ENCODE peak calls at places on chromosomes 12 and 14, in four cellular contexts. J, X, N and D are unnamed samples.

GRCh38 chr12:5971194-5971850 is 26.3 kb upstream of the ANO2 start:
- DNase-seq in N (no peak), J (no peak), X (no peak), D (no peak)

GRCh38 chr12:129531004-129531403 is 372.8 kb downstream of the TMEM132D start:
- DNase-seq in J (no peak), X (no peak), N (no peak), D (no peak)

GRCh38 chr14:99131632-99132271 is 140.2 kb downstream of the BCL11B start:
- DNase-seq in J (no peak), N (no peak), X (no peak), D (no peak)

GRCh38 chr12:50224026-50224692 is 57.0 kb upstream of the CERS5 start:
- DNase-seq in J (peak; percentile 61), X (no peak), N (no peak), D (peak; percentile 87)

GRCh38 chr12:65695077-65695865 is 129.0 kb upstream of the HMGA2 start:
- DNase-seq in J (peak; percentile 99), X (no peak), N (no peak), D (peak; percentile 94)

GRCh38 chr12:114339626-114340025 is 66.3 kb downstream of the TBX5 start:
- DNase-seq in X (no peak), J (peak; percentile 90), N (no peak), D (no peak)

GRCh38 chr12:65643171-65643570 is 181.1 kb upstream of the HMGA2 start:
- DNase-seq in J (no peak), X (no peak), N (no peak), D (no peak)

GRCh38 chr12:131919366-131920156 is 9.5 kb upstream of the PUS1 start:
- DNase-seq in J (no peak), X (no peak), N (no peak), D (no peak)

GRCh38 chr12:45973526-45973925 is 16.8 kb downstream of the SCAF11 start:
- DNase-seq in X (no peak), N (no peak), J (peak; percentile 22), D (peak; percentile 80)

GRCh38 chr12:53492188-53492587 is 7.1 kb downstream of the MAP3K12 start:
- DNase-seq in X (no peak), N (no peak), J (no peak), D (no peak)

GRCh38 chr12:46452061-46452615 is 79.6 kb upstream of the SLC38A2 start:
- DNase-seq in J (peak; percentile 62), N (no peak), X (no peak), D (peak; percentile 62)

GRCh38 chr14:58401587-58401986 is 5.9 kb downstream of the TOMM20L start:
- DNase-seq in N (no peak), J (no peak), X (no peak), D (no peak)

GRCh38 chr14:96424104-96424989 is 32.4 kb downstream of the AK7 start:
- DNase-seq in X (peak; percentile 38), J (peak; percentile 74), N (peak; percentile 45), D (peak; percentile 82)

GRCh38 chr12:95593266-95593871 is 42.1 kb upstream of the USP44 start:
- DNase-seq in N (no peak), X (no peak), J (no peak), D (no peak)

GRCh38 chr14:89992273-89992672 is 36.5 kb downstream of the TDP1 start:
- DNase-seq in J (no peak), X (no peak), N (no peak), D (no peak)

GRCh38 chr14:100900837-100901390 is 2.6 kb downstream of the RTL1 start:
- DNase-seq in N (no peak), J (no peak), X (peak; percentile 70), D (peak; percentile 8)

GRCh38 chr14:32224731-32225377 is 21.8 kb upstream of the RNU6-8 start:
- DNase-seq in X (peak; percentile 23), N (no peak), J (peak; percentile 54), D (peak; percentile 6)

GRCh38 chr12:125861299-125862281 is 796.4 kb downstream of the AACS start:
- DNase-seq in X (peak; percentile 30), N (no peak), J (no peak), D (no peak)

GRCh38 chr12:52713960-52714886 is 10.9 kb upstream of the KRT77 start:
- DNase-seq in N (no peak), X (peak; percentile 38), J (no peak), D (no peak)

GRCh38 chr12:65494537-65494936 is 216.1 kb downstream of the MSRB3 start:
- DNase-seq in J (no peak), N (no peak), X (no peak), D (no peak)

GRCh38 chr14:103928011-103928890 is at the start of gene TDRD9:
- DNase-seq in X (no peak), J (no peak), N (no peak), D (no peak)

GRCh38 chr12:71183018-71183417 is 25.2 kb upstream of the TSPAN8 start:
- DNase-seq in J (no peak), X (no peak), N (no peak), D (peak; percentile 37)

GRCh38 chr12:15650399-15651128 is 138.6 kb downstream of the EPS8 start:
- DNase-seq in X (no peak), J (no peak), N (no peak), D (peak; percentile 11)

GRCh38 chr12:101671157-101671791 is 26.2 kb upstream of the CHPT1 start:
- DNase-seq in N (peak; percentile 36), J (no peak), X (no peak), D (no peak)

GRCh38 chr12:101666017-101666728 is 31.3 kb upstream of the CHPT1 start:
- DNase-seq in J (no peak), X (no peak), N (no peak), D (no peak)

GRCh38 chr12:101667591-101667990 is 29.8 kb upstream of the CHPT1 start:
- DNase-seq in X (no peak), J (no peak), N (no peak), D (no peak)

GRCh38 chr12:101671839-101672238 is 25.6 kb upstream of the CHPT1 start:
- DNase-seq in X (no peak), N (no peak), J (no peak), D (no peak)

GRCh38 chr12:101670007-101670671 is 27.3 kb upstream of the CHPT1 start:
- DNase-seq in X (peak; percentile 39), N (no peak), J (peak; percentile 58), D (peak; percentile 47)
- TF ChIP-seq FOS in X (no peak), N (no peak), J (no peak), D (no peak)

GRCh38 chr14:50560929-50561280 is 960 bp downstream of the ATL1 start:
- DNase-seq in N (no peak), J (peak; percentile 71), X (no peak), D (peak; percentile 26)
- TF ChIP-seq POLR2A in N (no peak), J (peak; percentile 13), X (no peak), D (no peak)

GRCh38 chr12:48419409-48419935 is 52.9 kb upstream of the ANP32D start:
- DNase-seq in J (no peak), X (no peak), N (no peak), D (no peak)
- H3K9ac ChIP-seq in J (no peak overlapping the region), X (no peak overlapping the region), N (no peak overlapping the region), D (no peak overlapping the region)

GRCh38 chr14:64417042-64417770 is 29.1 kb downstream of the MTHFD1 start:
- DNase-seq in J (peak; percentile 57), N (no peak), X (no peak), D (no peak)
- TF ChIP-seq FOS in J (no peak), N (no peak), X (no peak), D (no peak)

GRCh38 chr14:20461230-20462141 is at the start of gene PIP4P1:
- DNase-seq in X (peak; percentile 80), J (peak; percentile 100), N (peak; percentile 100), D (peak; percentile 100)

GRCh38 chr14:20455355-20456300 is 602 bp downstream of the APEX1 start:
- DNase-seq in J (peak; percentile 89), X (peak; percentile 58), N (no peak), D (no peak)

GRCh38 chr14:20456971-20457370 is 1.9 kb downstream of the APEX1 start:
- DNase-seq in X (no peak), N (no peak), J (no peak), D (no peak)

GRCh38 chr14:20460458-20461229 is 590 bp downstream of the PIP4P1 start:
- DNase-seq in N (peak; percentile 27), X (peak; percentile 70), J (no peak), D (peak; percentile 11)

GRCh38 chr14:20458031-20458789 is 3.0 kb downstream of the PIP4P1 start:
- DNase-seq in J (no peak), X (no peak), N (no peak), D (no peak)
- TF ChIP-seq POLR2A in J (peak; percentile 32), X (no peak), N (peak; percentile 48), D (no peak)

GRCh38 chr12:62712561-62712960 is 222.4 kb downstream of the PPM1H start:
- DNase-seq in X (no peak), J (no peak), N (no peak), D (no peak)
- H3K9ac ChIP-seq in X (no peak overlapping the region), J (no peak overlapping the region), N (no peak overlapping the region), D (no peak overlapping the region)

DNA sequence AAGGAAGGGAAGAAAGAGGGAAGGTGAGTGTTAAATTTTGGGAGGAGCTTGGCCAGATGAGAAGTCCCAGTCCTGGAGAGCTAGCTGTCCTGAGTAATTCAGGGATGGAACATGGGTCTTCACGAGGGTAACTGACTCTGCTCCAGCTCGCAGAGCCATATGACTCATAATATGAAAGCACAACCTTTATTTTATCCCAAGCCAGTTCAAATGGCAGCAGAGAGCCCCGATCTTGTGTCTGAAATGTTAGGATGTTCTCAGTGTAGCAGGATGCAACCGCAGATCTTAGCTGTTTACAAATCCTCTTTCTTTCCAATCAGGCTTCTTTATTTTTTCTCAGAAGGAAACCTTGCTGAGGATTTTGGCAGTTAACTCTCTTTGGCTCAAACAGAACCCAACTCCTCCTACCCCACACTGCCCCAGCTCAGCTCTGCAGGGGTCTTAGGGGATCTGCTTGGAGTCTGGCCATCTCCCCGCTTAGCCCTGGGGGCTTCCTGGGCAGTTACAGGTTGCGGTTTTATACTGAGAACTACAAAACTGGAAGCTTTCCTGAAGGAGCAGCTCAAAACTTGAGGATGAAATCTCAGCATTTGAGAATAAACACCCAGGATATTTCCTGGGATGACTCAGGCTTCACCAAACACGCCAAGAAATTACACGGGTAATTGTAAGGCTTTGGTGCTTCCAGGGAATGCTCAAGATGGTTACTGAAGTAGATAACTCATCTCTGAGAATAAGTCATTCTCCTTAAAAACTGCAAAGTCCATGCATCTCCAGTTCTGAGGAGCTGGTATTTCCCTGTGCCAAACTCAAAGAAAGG is 92.5 kb downstream of the VCPKMT start:
- DNase-seq in J (peak; percentile 89), N (no peak), X (no peak), D (no peak)
- TF ChIP-seq FOS in J (peak; percentile 59), N (no peak), X (no peak), D (no peak)

GRCh38 chr14:24080888-24081738 is 9.8 kb downstream of the CPNE6 start:
- DNase-seq in X (peak; percentile 83), N (no peak), J (no peak), D (peak; percentile 7)
- TF ChIP-seq POLR2A in X (peak; percentile 68), N (peak; percentile 77), J (no peak), D (no peak)